ENCODE peak calls at places on chromosomes 6 and 20, in seven cellular contexts. P is H1, Z is SK-N-SH, D is K562, R is GM12892, J is HepG2, S is GM12878. H is an unnamed sample.

GRCh38 chr6:168950500-168951223 is 303.0 kb downstream of the THBS2 start:
- DNase-seq in P (no peak), Z (no peak), D (no peak), R (no peak), J (no peak), S (no peak), H (no peak)

GRCh38 chr6:2712102-2712501 is 38.6 kb downstream of the MYLK4 start:
- DNase-seq in P (no peak), Z (no peak), D (no peak), R (no peak), J (no peak), S (no peak), H (no peak)

GRCh38 chr6:157228421-157229218 is 94.7 kb downstream of the TMEM242 start:
- DNase-seq in P (no peak), Z (peak), D (peak), R (no peak), J (no peak), S (no peak), H (no peak)

GRCh38 chr6:139597781-139598368 is 223.4 kb upstream of the CITED2 start:
- DNase-seq in P (no peak), Z (no peak), D (no peak), R (no peak), J (peak), S (no peak), H (no peak)

GRCh38 chr6:32113386-32114352 is 4.5 kb upstream of the TNXB start:
- DNase-seq in P (no peak), Z (peak), D (peak), R (no peak), J (peak), S (no peak), H (no peak)

GRCh38 chr6:62272118-62272517 is 13.9 kb downstream of the KHDRBS2 start:
- DNase-seq in P (no peak), Z (no peak), D (no peak), R (no peak), J (no peak), S (no peak), H (no peak)

GRCh38 chr6:43709654-43710303 is 22.2 kb upstream of the MRPS18A start:
- DNase-seq in P (no peak), Z (no peak), D (no peak), R (no peak), J (no peak), S (no peak), H (no peak)

GRCh38 chr6:36794704-36795065 is 44.6 kb downstream of the CPNE5 start:
- DNase-seq in P (no peak), Z (no peak), D (no peak), R (no peak), J (no peak), S (no peak), H (no peak)

GRCh38 chr6:36545767-36546663 is 1.3 kb downstream of the STK38 start:
- DNase-seq in P (no peak), Z (peak), D (no peak), R (no peak), J (no peak), S (no peak), H (no peak)

GRCh38 chr20:17617868-17618672 is 48.2 kb downstream of the DSTN start:
- DNase-seq in P (no peak), Z (peak), D (no peak), R (peak), J (no peak), S (no peak), H (peak)

GRCh38 chr6:5695260-5696245 is 311.2 kb downstream of the NRN1 start:
- DNase-seq in P (no peak), Z (no peak), D (no peak), R (no peak), J (no peak), S (no peak), H (no peak)

GRCh38 chr6:88119769-88120168 is 46.4 kb downstream of the CNR1 start:
- DNase-seq in P (no peak), Z (no peak), D (no peak), R (no peak), J (peak), S (no peak), H (no peak)

GRCh38 chr20:58512808-58513552 is 2.2 kb downstream of the APCDD1L start:
- DNase-seq in P (peak), Z (peak), D (no peak), R (no peak), J (no peak), S (no peak), H (no peak)

GRCh38 chr6:55578537-55579363 is at the start of gene HMGCLL1:
- DNase-seq in P (peak), Z (peak), D (no peak), R (no peak), J (no peak), S (no peak), H (no peak)

GRCh38 chr6:123529843-123530242 is 106.9 kb downstream of the TRDN start:
- DNase-seq in P (no peak), Z (no peak), D (peak), R (no peak), J (no peak), S (no peak), H (no peak)

GRCh38 chr20:24337074-24337473 is 132.4 kb upstream of the SYNDIG1 start:
- DNase-seq in P (no peak), Z (no peak), D (no peak), R (no peak), J (no peak), S (no peak), H (no peak)

GRCh38 chr20:2696646-2697045 is 4.1 kb downstream of the EBF4 start:
- DNase-seq in P (peak), Z (no peak), D (no peak), R (no peak), J (no peak), S (no peak), H (no peak)

GRCh38 chr6:111566873-111567517 is 38.7 kb downstream of the TRAF3IP2 start:
- DNase-seq in P (no peak), Z (peak), D (no peak), R (no peak), J (no peak), S (no peak), H (no peak)

GRCh38 chr6:85679445-85680123 is 36.9 kb upstream of the SYNCRIP start:
- DNase-seq in P (no peak), Z (no peak), D (no peak), R (no peak), J (no peak), S (no peak), H (no peak)

GRCh38 chr20:3210346-3210745 is 1.0 kb downstream of the ITPA start:
- DNase-seq in P (no peak), Z (no peak), D (no peak), R (no peak), J (no peak), S (no peak), H (no peak)

GRCh38 chr6:82371799-82372508 is 8.3 kb downstream of the TPBG start:
- DNase-seq in P (no peak), Z (no peak), D (no peak), R (no peak), J (no peak), S (no peak), H (no peak)

GRCh38 chr20:21607971-21608735 is 94.3 kb upstream of the NKX2-2 start:
- DNase-seq in P (no peak), Z (peak), D (no peak), R (no peak), J (no peak), S (no peak), H (no peak)

GRCh38 chr20:56400001-56400640 is 7.7 kb downstream of the CSTF1 start:
- DNase-seq in P (peak), Z (peak), D (peak), R (no peak), J (peak), S (peak), H (no peak)

GRCh38 chr6:142331601-142332000 is 29.8 kb downstream of the ADGRG6 start:
- DNase-seq in P (no peak), Z (no peak), D (no peak), R (no peak), J (no peak), S (no peak), H (no peak)

GRCh38 chr6:26593278-26594127 is 3.2 kb upstream of the ABT1 start:
- DNase-seq in P (peak), Z (no peak), D (no peak), R (no peak), J (no peak), S (no peak), H (no peak)

GRCh38 chr20:34180460-34181108 is 60.6 kb upstream of the ASIP start:
- DNase-seq in P (no peak), Z (no peak), D (no peak), R (no peak), J (no peak), S (no peak), H (no peak)

GRCh38 chr6:134714113-134714512 is 235.8 kb downstream of the ALDH8A1 start:
- DNase-seq in P (no peak), Z (no peak), D (no peak), R (no peak), J (no peak), S (no peak), H (no peak)

GRCh38 chr20:276620-277495 is 13.7 kb downstream of the C20orf96 start:
- DNase-seq in P (no peak), Z (no peak), D (no peak), R (no peak), J (no peak), S (no peak), H (no peak)

GRCh38 chr6:28922004-28922840 is 1.6 kb downstream of the TRIM27 start:
- DNase-seq in P (no peak), Z (no peak), D (peak), R (no peak), J (peak), S (no peak), H (no peak)

GRCh38 chr20:2140561-2140960 is 38.9 kb downstream of the STK35 start:
- DNase-seq in P (no peak), Z (no peak), D (no peak), R (no peak), J (no peak), S (no peak), H (no peak)

GRCh38 chr20:47561175-47561574 is 59.5 kb downstream of the NCOA3 start:
- DNase-seq in P (no peak), Z (no peak), D (no peak), R (no peak), J (no peak), S (no peak), H (no peak)

GRCh38 chr20:57501461-57502330 is 23.2 kb downstream of the CTCFL start:
- DNase-seq in P (no peak), Z (no peak), D (no peak), R (no peak), J (no peak), S (no peak), H (no peak)

GRCh38 chr6:30800876-30801275 is 56.5 kb upstream of the IER3 start:
- DNase-seq in P (no peak), Z (no peak), D (no peak), R (no peak), J (no peak), S (no peak), H (no peak)

GRCh38 chr6:100346828-100347227 is 117.9 kb downstream of the SIM1 start:
- DNase-seq in P (no peak), Z (no peak), D (no peak), R (no peak), J (no peak), S (no peak), H (no peak)
- TF ChIP-seq TAF1 in P (no peak), Z (no peak), D (no peak), R (no peak), J (no peak), S (no peak), H (no peak)

DNA sequence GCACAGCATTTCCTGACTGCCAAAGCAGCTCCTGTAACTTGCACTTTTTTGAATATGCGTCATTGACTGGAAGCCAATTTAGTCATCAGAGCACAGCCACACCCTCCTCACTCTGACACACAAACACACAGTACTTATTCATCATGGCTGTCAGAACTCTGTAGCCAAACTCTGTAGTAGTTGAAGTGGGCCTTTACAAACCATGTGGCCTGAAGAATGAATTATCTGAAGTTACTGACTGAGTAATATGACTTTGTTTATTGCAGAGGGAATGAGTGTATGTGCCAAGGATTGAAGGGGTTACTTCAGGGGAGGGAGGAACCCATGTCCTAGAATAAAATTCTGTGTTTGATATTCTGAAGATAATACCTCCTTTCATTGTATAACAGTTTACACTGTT is 102.7 kb downstream of the FIG4 start:
- DNase-seq in P (no peak), Z (no peak), D (peak), R (no peak), J (no peak), S (no peak), H (no peak)
- TF ChIP-seq POLR2AphosphoS5 in P (no peak), Z (no peak), D (no peak), R (no peak), J (no peak), S (no peak), H (no peak)

GRCh38 chr6:15301179-15302006 is 55.5 kb downstream of the JARID2 start:
- DNase-seq in P (no peak), Z (no peak), D (no peak), R (no peak), J (no peak), S (no peak), H (no peak)

GRCh38 chr6:15297895-15298590 is 52.2 kb downstream of the JARID2 start:
- DNase-seq in P (peak), Z (no peak), D (no peak), R (no peak), J (no peak), S (no peak), H (no peak)

GRCh38 chr6:15296735-15297134 is 50.9 kb downstream of the JARID2 start:
- DNase-seq in P (peak), Z (no peak), D (no peak), R (peak), J (no peak), S (peak), H (no peak)

GRCh38 chr6:15296249-15296648 is 50.4 kb downstream of the JARID2 start:
- DNase-seq in P (no peak), Z (no peak), D (no peak), R (no peak), J (no peak), S (no peak), H (no peak)

GRCh38 chr6:15299430-15300131 is 53.7 kb downstream of the JARID2 start:
- DNase-seq in P (peak), Z (no peak), D (peak), R (peak), J (peak), S (peak), H (peak)
- TF ChIP-seq TAF1 in P (no peak), Z (no peak), D (peak), R (no peak), J (no peak), S (peak), H (peak)

GRCh38 chr20:49913399-49914047 is 1.8 kb downstream of the SPATA2 start:
- DNase-seq in P (no peak), Z (no peak), D (no peak), R (no peak), J (no peak), S (no peak), H (no peak)

GRCh38 chr20:49914310-49915117 is 815 bp downstream of the SPATA2 start:
- DNase-seq in P (no peak), Z (no peak), D (peak), R (no peak), J (no peak), S (no peak), H (no peak)

GRCh38 chr20:49916146-49917002 is 1.0 kb upstream of the SPATA2 start:
- DNase-seq in P (no peak), Z (no peak), D (peak), R (no peak), J (peak), S (no peak), H (no peak)

GRCh38 chr20:49915118-49915379 is 280 bp downstream of the SPATA2 start:
- DNase-seq in P (no peak), Z (no peak), D (no peak), R (no peak), J (no peak), S (no peak), H (no peak)

GRCh38 chr20:49915380-49916145 is at the start of gene SPATA2:
- DNase-seq in P (peak), Z (peak), D (peak), R (peak), J (peak), S (peak), H (peak)
- TF ChIP-seq POLR2AphosphoS5 in P (peak), Z (peak), D (peak), R (no peak), J (peak), S (peak), H (no peak)

GRCh38 chr6:35139924-35140524 is 1.1 kb downstream of the TCP11 start:
- DNase-seq in P (peak), Z (peak), D (peak), R (no peak), J (peak), S (peak), H (no peak)

GRCh38 chr6:35145757-35146156 is 4.6 kb upstream of the TCP11 start:
- DNase-seq in P (no peak), Z (no peak), D (no peak), R (no peak), J (no peak), S (no peak), H (no peak)

GRCh38 chr6:35139470-35139869 is 1.7 kb downstream of the TCP11 start:
- DNase-seq in P (no peak), Z (no peak), D (no peak), R (no peak), J (no peak), S (no peak), H (no peak)

GRCh38 chr6:35142578-35142977 is 1.4 kb upstream of the TCP11 start:
- DNase-seq in P (no peak), Z (no peak), D (no peak), R (no peak), J (no peak), S (no peak), H (no peak)

GRCh38 chr6:35140991-35141720 is at the start of gene TCP11:
- DNase-seq in P (peak), Z (peak), D (peak), R (peak), J (no peak), S (no peak), H (peak)
- TF ChIP-seq TAF1 in P (no peak), Z (no peak), D (no peak), R (no peak), J (no peak), S (no peak), H (no peak)

GRCh38 chr6:21455071-21455470 is 138.5 kb upstream of the SOX4 start:
- DNase-seq in P (no peak), Z (no peak), D (no peak), R (no peak), J (no peak), S (no peak), H (no peak)
- TF ChIP-seq POLR2AphosphoS5 in P (no peak), Z (no peak), D (no peak), R (no peak), J (no peak), S (no peak), H (no peak)

GRCh38 chr6:39309942-39310531 is 4.2 kb downstream of the KCNK17 start:
- DNase-seq in P (peak), Z (peak), D (peak), R (peak), J (peak), S (no peak), H (peak)
- TF ChIP-seq TAF1 in P (no peak), Z (no peak), D (no peak), R (no peak), J (no peak), S (no peak), H (no peak)

GRCh38 chr6:53603381-53604121 is 58.6 kb upstream of the GCLC start:
- DNase-seq in P (no peak), Z (no peak), D (no peak), R (no peak), J (no peak), S (no peak), H (no peak)
- TF ChIP-seq POLR2AphosphoS5 in P (no peak), Z (no peak), D (no peak), R (no peak), J (no peak), S (no peak), H (no peak)

GRCh38 chr20:36461600-36462439 is 79.5 kb upstream of the MYL9 start:
- DNase-seq in P (peak), Z (peak), D (peak), R (no peak), J (no peak), S (no peak), H (peak)
- TF ChIP-seq TAF1 in P (no peak), Z (no peak), D (peak), R (no peak), J (peak), S (no peak), H (no peak)